ENCODE peak calls at places on chromosomes 2 and 18, in eight cellular contexts. One of them, this sample, is unnamed.

GRCh38 chr18:31077883-31078282 is 24.3 kb downstream of the DSC2 start:
- DNase-seq in GM12865: no peak
- DNase-seq in fibroblast of mammary gland: no peak
- DNase-seq in transverse colon: no peak
- DNase-seq in naive thymus-derived CD4-positive, alpha-beta T cell: no peak
- DNase-seq in fibroblast of lung: no peak
- DNase-seq in heart left ventricle: no peak
- DNase-seq in CD4-positive, CD25-positive, alpha-beta regulatory T cell: no peak
- DNase-seq in this sample: no peak

GRCh38 chr2:149160701-149161217 is 122.3 kb downstream of the LYPD6B start:
- DNase-seq in CD4-positive, CD25-positive, alpha-beta regulatory T cell: peak
- DNase-seq in naive thymus-derived CD4-positive, alpha-beta T cell: peak
- DNase-seq in GM12865: peak
- DNase-seq in fibroblast of lung: no peak
- DNase-seq in fibroblast of mammary gland: no peak
- DNase-seq in transverse colon: no peak
- DNase-seq in heart left ventricle: no peak
- DNase-seq in this sample: no peak

GRCh38 chr2:190840572-190841172 is 39.9 kb upstream of the GLS start:
- DNase-seq in CD4-positive, CD25-positive, alpha-beta regulatory T cell: no peak
- DNase-seq in transverse colon: no peak
- DNase-seq in GM12865: no peak
- DNase-seq in naive thymus-derived CD4-positive, alpha-beta T cell: no peak
- DNase-seq in fibroblast of lung: no peak
- DNase-seq in fibroblast of mammary gland: no peak
- DNase-seq in heart left ventricle: no peak
- DNase-seq in this sample: no peak

GRCh38 chr2:168758970-168759820 is 43.2 kb upstream of the NOSTRIN start:
- DNase-seq in fibroblast of lung: peak
- DNase-seq in GM12865: peak
- DNase-seq in naive thymus-derived CD4-positive, alpha-beta T cell: peak
- DNase-seq in CD4-positive, CD25-positive, alpha-beta regulatory T cell: peak
- DNase-seq in heart left ventricle: no peak
- DNase-seq in transverse colon: no peak
- DNase-seq in fibroblast of mammary gland: peak
- DNase-seq in this sample: peak

GRCh38 chr2:237616373-237617304 is 10.7 kb upstream of the LRRFIP1 start:
- DNase-seq in GM12865: no peak
- DNase-seq in CD4-positive, CD25-positive, alpha-beta regulatory T cell: no peak
- DNase-seq in heart left ventricle: no peak
- DNase-seq in transverse colon: no peak
- DNase-seq in fibroblast of mammary gland: peak
- DNase-seq in fibroblast of lung: peak
- DNase-seq in naive thymus-derived CD4-positive, alpha-beta T cell: peak
- DNase-seq in this sample: peak

GRCh38 chr2:65349863-65350262 is 82.5 kb downstream of the SPRED2 start:
- DNase-seq in CD4-positive, CD25-positive, alpha-beta regulatory T cell: no peak
- DNase-seq in heart left ventricle: peak
- DNase-seq in naive thymus-derived CD4-positive, alpha-beta T cell: no peak
- DNase-seq in fibroblast of lung: peak
- DNase-seq in fibroblast of mammary gland: peak
- DNase-seq in GM12865: no peak
- DNase-seq in transverse colon: peak
- DNase-seq in this sample: peak

GRCh38 chr18:73768043-73768442 is 379.6 kb downstream of the FBXO15 start:
- DNase-seq in heart left ventricle: no peak
- DNase-seq in transverse colon: no peak
- DNase-seq in GM12865: no peak
- DNase-seq in CD4-positive, CD25-positive, alpha-beta regulatory T cell: no peak
- DNase-seq in naive thymus-derived CD4-positive, alpha-beta T cell: no peak
- DNase-seq in fibroblast of mammary gland: no peak
- DNase-seq in fibroblast of lung: no peak
- DNase-seq in this sample: no peak

GRCh38 chr2:101150306-101151140 is 659 bp downstream of the TBC1D8 start:
- DNase-seq in heart left ventricle: peak
- DNase-seq in GM12865: peak
- DNase-seq in naive thymus-derived CD4-positive, alpha-beta T cell: no peak
- DNase-seq in CD4-positive, CD25-positive, alpha-beta regulatory T cell: peak
- DNase-seq in transverse colon: peak
- DNase-seq in fibroblast of mammary gland: no peak
- DNase-seq in fibroblast of lung: no peak
- DNase-seq in this sample: peak

GRCh38 chr18:60277855-60278480 is 94.6 kb downstream of the MC4R start:
- DNase-seq in fibroblast of mammary gland: no peak
- DNase-seq in fibroblast of lung: peak
- DNase-seq in naive thymus-derived CD4-positive, alpha-beta T cell: no peak
- DNase-seq in heart left ventricle: no peak
- DNase-seq in CD4-positive, CD25-positive, alpha-beta regulatory T cell: no peak
- DNase-seq in transverse colon: no peak
- DNase-seq in GM12865: no peak
- DNase-seq in this sample: no peak

GRCh38 chr2:20728114-20728758 is 61.3 kb downstream of the GDF7 start:
- DNase-seq in heart left ventricle: no peak
- DNase-seq in naive thymus-derived CD4-positive, alpha-beta T cell: no peak
- DNase-seq in fibroblast of lung: peak
- DNase-seq in transverse colon: no peak
- DNase-seq in fibroblast of mammary gland: no peak
- DNase-seq in GM12865: no peak
- DNase-seq in CD4-positive, CD25-positive, alpha-beta regulatory T cell: no peak
- DNase-seq in this sample: no peak

GRCh38 chr2:68971591-68972231 is 2.7 kb upstream of the GKN1 start:
- DNase-seq in fibroblast of lung: peak
- DNase-seq in GM12865: no peak
- DNase-seq in transverse colon: no peak
- DNase-seq in CD4-positive, CD25-positive, alpha-beta regulatory T cell: no peak
- DNase-seq in fibroblast of mammary gland: peak
- DNase-seq in heart left ventricle: no peak
- DNase-seq in naive thymus-derived CD4-positive, alpha-beta T cell: no peak
- DNase-seq in this sample: peak

GRCh38 chr2:72778410-72778809 is 47.4 kb downstream of the EXOC6B start:
- DNase-seq in transverse colon: no peak
- DNase-seq in GM12865: no peak
- DNase-seq in fibroblast of lung: peak
- DNase-seq in fibroblast of mammary gland: peak
- DNase-seq in CD4-positive, CD25-positive, alpha-beta regulatory T cell: no peak
- DNase-seq in heart left ventricle: no peak
- DNase-seq in naive thymus-derived CD4-positive, alpha-beta T cell: no peak
- DNase-seq in this sample: peak

GRCh38 chr2:16729901-16730300 is 64.3 kb upstream of the CYRIA start:
- DNase-seq in CD4-positive, CD25-positive, alpha-beta regulatory T cell: no peak
- DNase-seq in fibroblast of mammary gland: no peak
- DNase-seq in GM12865: no peak
- DNase-seq in transverse colon: no peak
- DNase-seq in heart left ventricle: no peak
- DNase-seq in fibroblast of lung: no peak
- DNase-seq in naive thymus-derived CD4-positive, alpha-beta T cell: no peak
- DNase-seq in this sample: no peak

GRCh38 chr18:47997338-47997780 is 66.9 kb upstream of the SMAD2 start:
- DNase-seq in heart left ventricle: no peak
- DNase-seq in fibroblast of lung: no peak
- DNase-seq in naive thymus-derived CD4-positive, alpha-beta T cell: no peak
- DNase-seq in CD4-positive, CD25-positive, alpha-beta regulatory T cell: peak
- DNase-seq in GM12865: peak
- DNase-seq in fibroblast of mammary gland: peak
- DNase-seq in transverse colon: no peak
- DNase-seq in this sample: no peak

DNA sequence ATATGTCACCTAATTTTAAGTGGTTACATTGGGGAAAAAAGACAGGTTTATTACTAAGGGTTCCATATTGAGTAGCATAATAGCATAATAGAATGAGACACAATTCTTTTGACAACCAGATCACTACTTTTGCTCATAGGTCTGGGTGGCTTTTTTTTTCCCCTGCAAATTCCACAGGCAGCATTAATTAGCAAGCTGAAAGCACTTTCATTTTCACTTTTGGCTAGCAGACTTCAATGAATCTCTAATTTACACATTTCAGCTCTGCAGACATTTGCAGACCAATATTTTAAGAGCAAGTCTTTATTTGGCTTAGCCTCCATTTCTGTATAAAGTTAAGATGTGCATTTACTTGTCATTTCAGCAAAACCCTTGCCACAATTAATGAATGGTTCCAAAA is 185.5 kb downstream of the NOL4 start:
- DNase-seq in GM12865: peak
- DNase-seq in transverse colon: no peak
- DNase-seq in fibroblast of lung: peak
- DNase-seq in naive thymus-derived CD4-positive, alpha-beta T cell: no peak
- DNase-seq in CD4-positive, CD25-positive, alpha-beta regulatory T cell: no peak
- DNase-seq in heart left ventricle: no peak
- DNase-seq in fibroblast of mammary gland: no peak
- DNase-seq in this sample: no peak
- H3K4me3 ChIP-seq in GM12865: peak
- H3K4me3 ChIP-seq in transverse colon: no peak
- H3K4me3 ChIP-seq in fibroblast of lung: peak
- H3K4me3 ChIP-seq in naive thymus-derived CD4-positive, alpha-beta T cell: no peak
- H3K4me3 ChIP-seq in CD4-positive, CD25-positive, alpha-beta regulatory T cell: no peak
- H3K4me3 ChIP-seq in heart left ventricle: no peak
- H3K4me3 ChIP-seq in fibroblast of mammary gland: no peak
- H3K4me3 ChIP-seq in this sample: no peak

GRCh38 chr2:235140801-235141081 is 188.9 kb downstream of the SH3BP4 start:
- DNase-seq in naive thymus-derived CD4-positive, alpha-beta T cell: no peak
- DNase-seq in CD4-positive, CD25-positive, alpha-beta regulatory T cell: no peak
- DNase-seq in GM12865: no peak
- DNase-seq in heart left ventricle: no peak
- DNase-seq in transverse colon: no peak
- DNase-seq in fibroblast of mammary gland: no peak
- DNase-seq in fibroblast of lung: no peak
- DNase-seq in this sample: no peak
- H3K4me3 ChIP-seq in naive thymus-derived CD4-positive, alpha-beta T cell: no peak
- H3K4me3 ChIP-seq in CD4-positive, CD25-positive, alpha-beta regulatory T cell: no peak
- H3K4me3 ChIP-seq in GM12865: no peak
- H3K4me3 ChIP-seq in heart left ventricle: no peak
- H3K4me3 ChIP-seq in transverse colon: no peak
- H3K4me3 ChIP-seq in fibroblast of mammary gland: no peak
- H3K4me3 ChIP-seq in fibroblast of lung: no peak
- H3K4me3 ChIP-seq in this sample: no peak

DNA sequence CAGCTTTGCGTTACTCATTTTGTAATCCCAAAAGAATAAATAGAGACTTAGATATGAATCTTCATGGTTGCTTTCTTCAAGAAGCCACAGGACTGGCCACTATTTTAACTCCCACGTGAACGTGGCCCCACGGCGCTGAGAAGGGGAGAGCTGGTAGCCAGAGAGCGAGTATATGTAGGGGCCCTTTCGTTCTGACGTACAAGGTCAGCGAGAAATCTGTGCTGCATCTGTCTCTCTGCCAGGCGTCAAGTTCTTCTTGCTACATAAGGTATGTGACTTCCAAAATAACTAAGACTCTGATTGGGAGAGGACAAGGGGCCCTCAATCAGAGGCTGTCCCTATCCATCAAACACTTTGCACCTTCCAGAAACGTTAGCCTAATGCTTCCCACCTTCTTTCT is 149.2 kb downstream of the PLEKHA3 start:
- DNase-seq in CD4-positive, CD25-positive, alpha-beta regulatory T cell: no peak
- DNase-seq in heart left ventricle: peak
- DNase-seq in transverse colon: no peak
- DNase-seq in GM12865: no peak
- DNase-seq in naive thymus-derived CD4-positive, alpha-beta T cell: no peak
- DNase-seq in fibroblast of lung: no peak
- DNase-seq in fibroblast of mammary gland: no peak
- DNase-seq in this sample: no peak
- H3K4me3 ChIP-seq in CD4-positive, CD25-positive, alpha-beta regulatory T cell: no peak
- H3K4me3 ChIP-seq in heart left ventricle: no peak
- H3K4me3 ChIP-seq in transverse colon: no peak
- H3K4me3 ChIP-seq in GM12865: no peak
- H3K4me3 ChIP-seq in naive thymus-derived CD4-positive, alpha-beta T cell: no peak
- H3K4me3 ChIP-seq in fibroblast of lung: no peak
- H3K4me3 ChIP-seq in fibroblast of mammary gland: no peak
- H3K4me3 ChIP-seq in this sample: no peak

DNA sequence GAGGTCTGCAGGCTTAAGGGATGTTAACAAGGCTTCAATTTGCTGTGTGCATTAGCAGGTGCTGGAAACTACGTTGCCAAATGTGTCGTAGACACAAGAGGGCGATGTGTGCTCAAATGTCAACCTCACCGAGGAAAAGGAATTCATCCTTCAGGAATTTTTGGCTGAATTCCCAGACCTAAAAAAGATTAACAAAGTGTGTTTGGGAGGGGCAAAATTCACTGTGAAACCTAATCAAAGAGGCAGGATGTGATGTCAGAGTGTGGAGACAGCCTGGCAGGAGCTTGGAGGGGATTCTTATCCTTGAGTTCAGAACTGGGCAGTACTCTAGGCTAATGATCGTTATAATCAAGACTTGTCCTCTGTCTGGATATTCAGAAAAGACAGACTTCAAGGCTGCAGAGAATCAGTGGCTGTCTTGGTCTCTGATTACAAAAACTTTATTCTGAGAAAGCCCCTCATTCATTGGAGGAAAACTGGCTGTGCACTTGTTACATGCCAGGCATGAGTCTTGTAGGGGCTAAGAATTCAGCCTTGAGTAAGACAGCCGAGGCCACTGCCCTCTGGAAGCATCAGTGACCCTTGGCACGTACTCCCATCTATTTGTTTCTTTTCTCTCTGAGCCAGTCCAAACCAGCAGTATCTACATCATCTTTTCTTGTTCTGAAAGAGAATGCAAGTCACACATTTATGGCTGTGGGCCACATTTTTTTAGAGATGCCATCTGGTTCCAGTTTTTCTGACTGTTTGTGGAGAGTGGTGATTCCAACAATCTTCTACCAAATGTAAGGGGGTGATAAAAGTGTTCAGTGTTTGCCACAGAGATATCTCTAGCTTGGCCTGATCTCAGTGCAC is 18.7 kb upstream of the SCYGR1 start:
- DNase-seq in CD4-positive, CD25-positive, alpha-beta regulatory T cell: peak
- DNase-seq in fibroblast of mammary gland: peak
- DNase-seq in transverse colon: peak
- DNase-seq in heart left ventricle: peak
- DNase-seq in fibroblast of lung: peak
- DNase-seq in GM12865: peak
- DNase-seq in naive thymus-derived CD4-positive, alpha-beta T cell: no peak
- DNase-seq in this sample: peak
- H3K4me3 ChIP-seq in CD4-positive, CD25-positive, alpha-beta regulatory T cell: no peak
- H3K4me3 ChIP-seq in fibroblast of mammary gland: no peak
- H3K4me3 ChIP-seq in transverse colon: no peak
- H3K4me3 ChIP-seq in heart left ventricle: no peak
- H3K4me3 ChIP-seq in fibroblast of lung: no peak
- H3K4me3 ChIP-seq in GM12865: no peak
- H3K4me3 ChIP-seq in naive thymus-derived CD4-positive, alpha-beta T cell: no peak
- H3K4me3 ChIP-seq in this sample: peak

GRCh38 chr2:144937899-144938298 is 418.0 kb upstream of the ZEB2 start:
- DNase-seq in heart left ventricle: no peak
- DNase-seq in CD4-positive, CD25-positive, alpha-beta regulatory T cell: no peak
- DNase-seq in naive thymus-derived CD4-positive, alpha-beta T cell: no peak
- DNase-seq in fibroblast of lung: peak
- DNase-seq in fibroblast of mammary gland: peak
- DNase-seq in GM12865: no peak
- DNase-seq in transverse colon: no peak
- DNase-seq in this sample: peak

GRCh38 chr2:144937066-144937465 is 417.1 kb upstream of the ZEB2 start:
- DNase-seq in fibroblast of lung: no peak
- DNase-seq in CD4-positive, CD25-positive, alpha-beta regulatory T cell: no peak
- DNase-seq in naive thymus-derived CD4-positive, alpha-beta T cell: no peak
- DNase-seq in transverse colon: no peak
- DNase-seq in fibroblast of mammary gland: no peak
- DNase-seq in heart left ventricle: no peak
- DNase-seq in GM12865: no peak
- DNase-seq in this sample: no peak

GRCh38 chr2:144938308-144938709 is 418.4 kb upstream of the ZEB2 start:
- DNase-seq in transverse colon: no peak
- DNase-seq in GM12865: no peak
- DNase-seq in fibroblast of lung: peak
- DNase-seq in heart left ventricle: no peak
- DNase-seq in fibroblast of mammary gland: peak
- DNase-seq in naive thymus-derived CD4-positive, alpha-beta T cell: no peak
- DNase-seq in CD4-positive, CD25-positive, alpha-beta regulatory T cell: no peak
- DNase-seq in this sample: peak

GRCh38 chr2:144941743-144942488 is 422.0 kb upstream of the ZEB2 start:
- DNase-seq in GM12865: no peak
- DNase-seq in transverse colon: no peak
- DNase-seq in naive thymus-derived CD4-positive, alpha-beta T cell: no peak
- DNase-seq in heart left ventricle: no peak
- DNase-seq in fibroblast of lung: no peak
- DNase-seq in CD4-positive, CD25-positive, alpha-beta regulatory T cell: no peak
- DNase-seq in fibroblast of mammary gland: no peak
- DNase-seq in this sample: no peak

GRCh38 chr2:144939590-144939989 is 419.7 kb upstream of the ZEB2 start:
- DNase-seq in fibroblast of mammary gland: no peak
- DNase-seq in fibroblast of lung: no peak
- DNase-seq in naive thymus-derived CD4-positive, alpha-beta T cell: no peak
- DNase-seq in GM12865: no peak
- DNase-seq in CD4-positive, CD25-positive, alpha-beta regulatory T cell: no peak
- DNase-seq in transverse colon: no peak
- DNase-seq in heart left ventricle: no peak
- DNase-seq in this sample: no peak
- H3K4me3 ChIP-seq in fibroblast of mammary gland: no peak
- H3K4me3 ChIP-seq in fibroblast of lung: no peak
- H3K4me3 ChIP-seq in naive thymus-derived CD4-positive, alpha-beta T cell: no peak
- H3K4me3 ChIP-seq in GM12865: no peak
- H3K4me3 ChIP-seq in CD4-positive, CD25-positive, alpha-beta regulatory T cell: no peak
- H3K4me3 ChIP-seq in transverse colon: no peak
- H3K4me3 ChIP-seq in heart left ventricle: no peak
- H3K4me3 ChIP-seq in this sample: no peak

This sample was measured in foreskin fibroblast.